ENCODE peak calls at places on chromosome X, in six cellular contexts. One of them, this sample, is unnamed.

GRCh38 chrX:153853180-153853901 is 23.0 kb upstream of the PDZD4 start:
- DNase-seq in AG09309: no peak
- DNase-seq in pancreas: no peak
- DNase-seq in naive thymus-derived CD8-positive, alpha-beta T cell: no peak
- DNase-seq in neural crest cell: no peak
- DNase-seq in stimulated activated CD8-positive, alpha-beta memory T cell treated with anti-CD3 and anti-CD28 coated beads, Interleukin-7, amount 100 ng/mL, for 1 hour: no peak
- DNase-seq in this sample: no peak

GRCh38 chrX:2928127-2928582 is 984 bp downstream of the ARSD start:
- DNase-seq in AG09309: no peak
- DNase-seq in stimulated activated CD8-positive, alpha-beta memory T cell treated with anti-CD3 and anti-CD28 coated beads, Interleukin-7, amount 100 ng/mL, for 1 hour: no peak
- DNase-seq in neural crest cell: peak
- DNase-seq in naive thymus-derived CD8-positive, alpha-beta T cell: no peak
- DNase-seq in pancreas: peak
- DNase-seq in this sample: no peak

GRCh38 chrX:78124304-78124703 is 15.1 kb downstream of the TAF9B start:
- DNase-seq in pancreas: no peak
- DNase-seq in stimulated activated CD8-positive, alpha-beta memory T cell treated with anti-CD3 and anti-CD28 coated beads, Interleukin-7, amount 100 ng/mL, for 1 hour: no peak
- DNase-seq in AG09309: no peak
- DNase-seq in naive thymus-derived CD8-positive, alpha-beta T cell: no peak
- DNase-seq in neural crest cell: no peak
- DNase-seq in this sample: no peak

GRCh38 chrX:69077895-69078455 is 87.3 kb downstream of the PJA1 start:
- DNase-seq in AG09309: no peak
- DNase-seq in pancreas: no peak
- DNase-seq in stimulated activated CD8-positive, alpha-beta memory T cell treated with anti-CD3 and anti-CD28 coated beads, Interleukin-7, amount 100 ng/mL, for 1 hour: no peak
- DNase-seq in naive thymus-derived CD8-positive, alpha-beta T cell: no peak
- DNase-seq in neural crest cell: no peak
- DNase-seq in this sample: no peak

GRCh38 chrX:39773923-39774803 is 323.6 kb downstream of the BCOR start:
- DNase-seq in pancreas: no peak
- DNase-seq in neural crest cell: no peak
- DNase-seq in AG09309: no peak
- DNase-seq in naive thymus-derived CD8-positive, alpha-beta T cell: no peak
- DNase-seq in stimulated activated CD8-positive, alpha-beta memory T cell treated with anti-CD3 and anti-CD28 coated beads, Interleukin-7, amount 100 ng/mL, for 1 hour: no peak
- DNase-seq in this sample: no peak

GRCh38 chrX:150841466-150842197 is 56.8 kb downstream of the CD99L2 start:
- DNase-seq in AG09309: peak
- DNase-seq in pancreas: no peak
- DNase-seq in stimulated activated CD8-positive, alpha-beta memory T cell treated with anti-CD3 and anti-CD28 coated beads, Interleukin-7, amount 100 ng/mL, for 1 hour: no peak
- DNase-seq in neural crest cell: no peak
- DNase-seq in naive thymus-derived CD8-positive, alpha-beta T cell: no peak
- DNase-seq in this sample: no peak

GRCh38 chrX:74535633-74536141 is 78.7 kb downstream of the RLIM start:
- DNase-seq in stimulated activated CD8-positive, alpha-beta memory T cell treated with anti-CD3 and anti-CD28 coated beads, Interleukin-7, amount 100 ng/mL, for 1 hour: no peak
- DNase-seq in neural crest cell: peak
- DNase-seq in AG09309: no peak
- DNase-seq in naive thymus-derived CD8-positive, alpha-beta T cell: peak
- DNase-seq in pancreas: peak
- DNase-seq in this sample: peak

GRCh38 chrX:11745881-11746280 is 12.2 kb upstream of the MSL3 start:
- DNase-seq in neural crest cell: no peak
- DNase-seq in pancreas: no peak
- DNase-seq in AG09309: no peak
- DNase-seq in naive thymus-derived CD8-positive, alpha-beta T cell: no peak
- DNase-seq in stimulated activated CD8-positive, alpha-beta memory T cell treated with anti-CD3 and anti-CD28 coated beads, Interleukin-7, amount 100 ng/mL, for 1 hour: no peak
- DNase-seq in this sample: no peak

GRCh38 chrX:48540015-48540350 is 469 bp downstream of the TBC1D25 start:
- DNase-seq in stimulated activated CD8-positive, alpha-beta memory T cell treated with anti-CD3 and anti-CD28 coated beads, Interleukin-7, amount 100 ng/mL, for 1 hour: no peak
- DNase-seq in neural crest cell: no peak
- DNase-seq in naive thymus-derived CD8-positive, alpha-beta T cell: peak
- DNase-seq in pancreas: no peak
- DNase-seq in AG09309: no peak
- DNase-seq in this sample: peak

GRCh38 chrX:2823795-2824386 is 4.8 kb upstream of the GYG2 start:
- DNase-seq in pancreas: no peak
- DNase-seq in AG09309: no peak
- DNase-seq in neural crest cell: no peak
- DNase-seq in stimulated activated CD8-positive, alpha-beta memory T cell treated with anti-CD3 and anti-CD28 coated beads, Interleukin-7, amount 100 ng/mL, for 1 hour: no peak
- DNase-seq in naive thymus-derived CD8-positive, alpha-beta T cell: no peak
- DNase-seq in this sample: no peak

GRCh38 chrX:24294619-24295018 is 19.2 kb downstream of the SUPT20HL2 start:
- DNase-seq in neural crest cell: peak
- DNase-seq in AG09309: no peak
- DNase-seq in naive thymus-derived CD8-positive, alpha-beta T cell: no peak
- DNase-seq in stimulated activated CD8-positive, alpha-beta memory T cell treated with anti-CD3 and anti-CD28 coated beads, Interleukin-7, amount 100 ng/mL, for 1 hour: no peak
- DNase-seq in pancreas: no peak
- DNase-seq in this sample: no peak

GRCh38 chrX:154462396-154462795 is 4.3 kb downstream of the PLXNA3 start:
- DNase-seq in neural crest cell: no peak
- DNase-seq in stimulated activated CD8-positive, alpha-beta memory T cell treated with anti-CD3 and anti-CD28 coated beads, Interleukin-7, amount 100 ng/mL, for 1 hour: no peak
- DNase-seq in AG09309: no peak
- DNase-seq in pancreas: no peak
- DNase-seq in naive thymus-derived CD8-positive, alpha-beta T cell: no peak
- DNase-seq in this sample: no peak